ENCODE peak calls at places on chromosomes 1 and 21, in nine cellular contexts. P, E, W, L, S, T, X, K and Y are unnamed samples.

GRCh38 chr1:47987601-47988000 is 9.6 kb downstream of the TRABD2B start:
- DNase-seq in K (no peak), S (no peak), L (no peak), T (no peak), W (no peak), E (no peak), P (no peak), X (no peak), Y (no peak)

GRCh38 chr1:67717876-67718275 is 32.9 kb downstream of the GADD45A start:
- DNase-seq in K (no peak), X (no peak), S (peak), P (peak), L (no peak), W (no peak), T (no peak), E (no peak), Y (no peak)

GRCh38 chr1:228548788-228549187 is 61.6 kb downstream of the RNF187 start:
- DNase-seq in T (no peak), S (no peak), W (no peak), P (no peak), E (no peak), L (no peak), K (no peak), X (no peak), Y (no peak)

GRCh38 chr1:145901312-145902021 is 8.4 kb downstream of the ITGA10 start:
- DNase-seq in P (no peak), E (no peak), S (no peak), X (no peak), W (no peak), T (no peak), L (no peak), K (no peak), Y (no peak)

GRCh38 chr1:39196244-39197215 is 8.0 kb upstream of the MACF1 start:
- DNase-seq in L (no peak), E (peak), K (no peak), W (peak), T (no peak), X (peak), S (peak), P (peak), Y (peak)

GRCh38 chr1:159881930-159882839 is 17.8 kb downstream of the CFAP45 start:
- DNase-seq in W (peak), S (peak), X (peak), T (no peak), K (peak), P (peak), E (no peak), L (peak), Y (no peak)

GRCh38 chr21:38303300-38303699 is 46.5 kb downstream of the KCNJ15 start:
- DNase-seq in K (no peak), X (no peak), W (no peak), S (no peak), P (peak), L (peak), T (peak), E (no peak), Y (no peak)

GRCh38 chr1:110483308-110483685 is 32.3 kb downstream of the PROK1 start:
- DNase-seq in L (no peak), P (no peak), S (no peak), T (no peak), E (no peak), K (no peak), W (no peak), X (no peak), Y (no peak)

GRCh38 chr1:227299688-227300087 is 18.6 kb downstream of the CDC42BPA start:
- DNase-seq in T (no peak), W (no peak), E (no peak), K (no peak), L (no peak), S (no peak), P (no peak), X (no peak), Y (no peak)

GRCh38 chr1:164735315-164736052 is 176.5 kb downstream of the PBX1 start:
- DNase-seq in L (no peak), W (no peak), S (no peak), E (no peak), X (no peak), T (no peak), P (peak), K (no peak), Y (no peak)

GRCh38 chr1:183817576-183818288 is 12.8 kb downstream of the RGL1 start:
- DNase-seq in L (no peak), T (no peak), E (no peak), S (no peak), W (no peak), P (peak), K (no peak), X (no peak), Y (no peak)

GRCh38 chr1:10033359-10033845 is 644 bp downstream of the UBE4B start:
- DNase-seq in W (peak), S (peak), P (peak), E (peak), L (peak), K (no peak), X (peak), T (no peak), Y (no peak)

GRCh38 chr1:161038523-161039153 is at the start of gene TSTD1:
- DNase-seq in X (peak), L (peak), E (peak), S (peak), W (peak), T (peak), P (no peak), K (peak), Y (peak)

GRCh38 chr1:228515200-228515834 is 28.1 kb downstream of the RNF187 start:
- DNase-seq in W (peak), T (peak), K (no peak), P (peak), X (peak), S (no peak), E (no peak), L (no peak), Y (peak)

GRCh38 chr21:45894107-45894810 is 87.3 kb upstream of the COL6A1 start:
- DNase-seq in P (peak), K (no peak), W (no peak), T (no peak), L (no peak), S (peak), X (no peak), E (no peak), Y (no peak)

GRCh38 chr1:2975466-2976179 is 45.6 kb upstream of the ACTRT2 start:
- DNase-seq in L (no peak), E (no peak), T (peak), P (no peak), X (no peak), K (no peak), W (no peak), S (no peak), Y (no peak)

GRCh38 chr1:151435174-151435573 is 24.1 kb downstream of the POGZ start:
- DNase-seq in W (no peak), T (no peak), L (no peak), E (no peak), X (no peak), S (no peak), P (no peak), K (no peak), Y (no peak)

GRCh38 chr1:235854347-235854746 is 12.4 kb downstream of the LYST start:
- DNase-seq in X (peak), S (no peak), W (no peak), E (no peak), K (no peak), P (no peak), L (no peak), T (no peak), Y (no peak)

GRCh38 chr1:162678439-162678838 is 46.2 kb downstream of the DDR2 start:
- DNase-seq in S (no peak), P (peak), X (no peak), E (no peak), L (peak), T (no peak), W (no peak), K (no peak), Y (no peak)

GRCh38 chr1:243883551-243883950 is 33.5 kb upstream of the AKT3 start:
- DNase-seq in L (no peak), K (no peak), W (no peak), P (peak), S (no peak), E (no peak), X (no peak), T (no peak), Y (no peak)

GRCh38 chr1:192807968-192808587 is 761 bp upstream of the RGS2 start:
- DNase-seq in X (no peak), L (peak), W (no peak), K (no peak), S (no peak), T (no peak), E (no peak), P (peak), Y (no peak)

GRCh38 chr1:199867601-199868000 is 159.9 kb upstream of the NR5A2 start:
- DNase-seq in X (peak), W (peak), T (no peak), K (no peak), S (no peak), E (no peak), L (no peak), P (no peak), Y (no peak)

GRCh38 chr1:94727846-94728715 is 92.1 kb upstream of the SLC44A3 start:
- DNase-seq in W (no peak), P (peak), T (no peak), X (no peak), S (no peak), E (no peak), L (no peak), K (no peak), Y (no peak)

GRCh38 chr21:45456014-45456835 is 51.3 kb downstream of the COL18A1 start:
- DNase-seq in P (no peak), W (no peak), K (no peak), S (no peak), E (no peak), X (no peak), T (no peak), L (no peak), Y (no peak)

GRCh38 chr1:155250246-155250632 is 5.0 kb downstream of the ENTREP3 start:
- DNase-seq in P (no peak), L (no peak), K (no peak), W (no peak), S (no peak), X (no peak), E (no peak), T (no peak), Y (no peak)

GRCh38 chr1:235942625-235942934 is 75.9 kb upstream of the LYST start:
- DNase-seq in P (no peak), T (peak), L (no peak), W (no peak), E (no peak), S (no peak), K (no peak), X (no peak), Y (no peak)

GRCh38 chr1:41852091-41852490 is 66.6 kb downstream of the HIVEP3 start:
- DNase-seq in P (no peak), K (no peak), T (no peak), S (no peak), X (no peak), L (no peak), W (no peak), E (no peak), Y (no peak)

GRCh38 chr21:19031956-19032355 is 628.4 kb upstream of the TMPRSS15 start:
- DNase-seq in T (no peak), W (no peak), S (no peak), X (no peak), P (no peak), L (no peak), E (no peak), K (no peak), Y (no peak)

GRCh38 chr1:168920456-168921094 is 185.9 kb upstream of the ATP1B1 start:
- DNase-seq in S (no peak), X (no peak), L (peak), W (no peak), K (no peak), T (no peak), P (no peak), E (no peak), Y (no peak)

GRCh38 chr1:212608956-212609700 is 567 bp downstream of the ATF3 start:
- DNase-seq in E (no peak), S (peak), P (peak), X (peak), T (peak), W (peak), K (peak), L (peak), Y (peak)

GRCh38 chr1:12745992-12746323 is at the start of gene CFAP107:
- DNase-seq in W (no peak), X (no peak), T (no peak), K (no peak), L (no peak), S (no peak), E (no peak), P (no peak), Y (no peak)